ENCODE peak calls at places on chromosome 14, in five cellular contexts. Y is HFFc6, J is A673, X is OCI-LY7, D is lower leg skin. S is an unnamed sample.

GRCh38 chr14:67396381-67396965 is 15.5 kb downstream of the PLEK2 start:
- DNase-seq in Y (peak; percentile 43), J (peak; percentile 21), X (no peak), D (no peak), S (no peak)

GRCh38 chr14:105760691-105761344 is 234.4 kb downstream of the TMEM121 start:
- DNase-seq in Y (no peak), J (no peak), X (no peak), D (peak; percentile 70), S (no peak)

GRCh38 chr14:22370084-22370847 is 218.8 kb downstream of the DAD1 start:
- DNase-seq in Y (peak; percentile 4), J (no peak), X (no peak), D (no peak), S (no peak)

GRCh38 chr14:103721334-103722120 is 5.9 kb downstream of the ZFYVE21 start:
- DNase-seq in Y (no peak), J (no peak), X (no peak), D (no peak), S (no peak)

GRCh38 chr14:55813635-55814034 is 233.6 kb downstream of the KTN1 start:
- DNase-seq in Y (no peak), J (no peak), X (no peak), D (no peak), S (no peak)

GRCh38 chr14:31945074-31945613 is 132.0 kb upstream of the ARHGAP5 start:
- DNase-seq in Y (no peak), J (no peak), X (peak; percentile 58), D (no peak), S (peak; percentile 16)

GRCh38 chr14:44767646-44768173 is 194.0 kb downstream of the KLHL28 start:
- DNase-seq in Y (no peak), J (no peak), X (no peak), D (no peak), S (no peak)

GRCh38 chr14:78902010-78902623 is 731.9 kb downstream of the NRXN3 start:
- DNase-seq in Y (peak; percentile 24), J (peak; percentile 57), X (peak; percentile 27), D (no peak), S (no peak)

GRCh38 chr14:64778114-64778754 is 74.0 kb downstream of the PLEKHG3 start:
- DNase-seq in Y (no peak), J (no peak), X (no peak), D (no peak), S (no peak)

GRCh38 chr14:24398298-24398942 is 383 bp upstream of the NYNRIN start:
- DNase-seq in Y (no peak), J (peak; percentile 54), X (no peak), D (no peak), S (no peak)

GRCh38 chr14:90721619-90722305 is 94.5 kb downstream of the TTC7B start:
- DNase-seq in Y (no peak), J (no peak), X (no peak), D (no peak), S (no peak)

GRCh38 chr14:61584258-61584657 is 111.1 kb upstream of the HIF1A start:
- DNase-seq in Y (peak; percentile 76), J (no peak), X (no peak), D (no peak), S (no peak)

GRCh38 chr14:61574514-61574807 is 120.9 kb upstream of the HIF1A start:
- DNase-seq in Y (no peak), J (no peak), X (no peak), D (no peak), S (no peak)

GRCh38 chr14:59507063-59507751 is 22.9 kb downstream of the JKAMP start:
- DNase-seq in Y (peak; percentile 46), J (peak; percentile 80), X (peak; percentile 52), D (peak; percentile 82), S (no peak)

DNA sequence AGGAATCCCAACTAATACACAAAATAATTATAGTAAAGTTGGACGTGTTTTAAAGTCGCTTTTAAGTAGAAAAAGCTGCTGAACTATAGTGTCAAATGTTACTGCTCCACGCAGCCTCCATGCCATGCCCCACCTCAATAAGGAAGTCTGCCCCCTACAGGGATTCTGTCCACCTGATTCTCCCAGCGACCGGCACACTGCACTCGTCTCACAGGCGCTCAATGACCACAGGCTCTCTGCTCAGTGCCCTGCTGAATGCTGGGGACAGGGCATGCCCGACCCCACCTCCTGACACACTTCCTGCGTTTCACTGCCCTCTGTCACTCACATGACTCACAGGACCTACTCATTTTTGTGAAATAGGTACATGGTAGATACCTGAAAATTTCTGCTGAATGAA is 48.9 kb downstream of the BDKRB1 start:
- DNase-seq in Y (no peak), J (no peak), X (no peak), D (no peak), S (no peak)
- TF ChIP-seq CTCF in Y (peak; percentile 50), J (peak; percentile 42), X (peak; percentile 52), D (no peak), S (no peak)

GRCh38 chr14:39946796-39947195 is 514.6 kb upstream of the FBXO33 start:
- DNase-seq in Y (no peak), J (no peak), X (no peak), D (no peak), S (no peak)
- TF ChIP-seq CTCF in Y (no peak), J (no peak), X (no peak), D (no peak), S (no peak)

GRCh38 chr14:39014460-39014859 is 88.6 kb downstream of the SEC23A start:
- DNase-seq in Y (no peak), J (no peak), X (no peak), D (no peak), S (no peak)
- TF ChIP-seq CTCF in Y (no peak), J (no peak), X (no peak), D (no peak), S (no peak)

GRCh38 chr14:93100098-93100497 is 15.6 kb downstream of the ITPK1 start:
- DNase-seq in Y (no peak), J (no peak), X (no peak), D (no peak), S (no peak)
- TF ChIP-seq CTCF in Y (no peak), J (no peak), X (no peak), D (no peak), S (no peak)

GRCh38 chr14:95349241-95349640 is 29.5 kb upstream of the CLMN start:
- DNase-seq in Y (no peak), J (no peak), X (no peak), D (peak; percentile 53), S (no peak)

GRCh38 chr14:95346820-95347219 is 27.1 kb upstream of the CLMN start:
- DNase-seq in Y (no peak), J (no peak), X (no peak), D (no peak), S (no peak)

GRCh38 chr14:95345032-95345431 is 25.3 kb upstream of the CLMN start:
- DNase-seq in Y (no peak), J (no peak), X (no peak), D (no peak), S (no peak)

GRCh38 chr14:95346266-95346665 is 26.6 kb upstream of the CLMN start:
- DNase-seq in Y (no peak), J (no peak), X (no peak), D (no peak), S (no peak)

GRCh38 chr14:95348395-95349080 is 28.8 kb upstream of the CLMN start:
- DNase-seq in Y (no peak), J (peak; percentile 19), X (no peak), D (peak; percentile 23), S (no peak)
- TF ChIP-seq CTCF in Y (no peak), J (peak; percentile 45), X (peak; percentile 56), D (no peak), S (no peak)

DNA sequence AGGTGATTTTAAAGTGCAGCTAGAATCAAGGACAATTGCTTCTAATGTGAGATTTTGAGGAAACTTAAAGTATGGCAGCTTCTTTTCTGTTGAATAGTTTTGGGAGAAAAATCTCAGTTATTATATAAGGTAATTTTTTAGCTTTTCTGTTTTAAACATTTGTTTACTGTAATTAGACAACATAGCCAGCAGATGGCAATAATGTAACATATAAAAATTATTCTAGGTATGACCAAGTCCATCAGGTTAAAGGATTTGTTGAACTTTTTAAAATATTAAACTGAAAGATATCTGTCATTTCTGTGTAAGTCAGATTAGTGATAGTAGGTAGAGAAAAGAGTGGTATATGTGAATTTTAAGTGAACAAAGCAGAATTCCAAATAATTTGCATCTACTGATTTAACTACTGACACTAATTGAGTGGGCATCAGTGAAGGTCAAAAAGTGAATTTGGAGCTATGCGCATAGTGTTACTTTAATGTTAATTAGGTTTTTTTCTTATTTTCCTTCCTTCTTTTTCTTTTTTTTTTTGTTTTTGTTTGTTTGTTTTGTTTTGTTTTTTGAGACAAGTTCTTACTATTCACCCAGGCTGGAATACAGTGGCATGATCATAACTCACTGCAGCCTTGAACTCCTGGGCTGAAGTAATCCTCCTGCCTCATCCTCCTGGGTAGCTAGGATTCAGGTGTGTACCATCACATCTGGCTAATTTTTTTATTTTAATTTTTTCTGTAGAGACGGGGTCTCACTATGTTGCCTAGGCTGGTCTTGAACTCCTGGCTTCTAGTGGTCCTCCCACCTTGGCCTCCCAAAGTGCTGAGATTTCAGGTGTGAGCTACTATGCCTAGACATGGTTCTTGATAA is 18.6 kb downstream of the PRORP start:
- DNase-seq in Y (peak; percentile 50), J (peak; percentile 52), X (peak; percentile 59), D (no peak), S (no peak)
- TF ChIP-seq CTCF in Y (peak; percentile 82), J (peak; percentile 61), X (peak; percentile 88), D (no peak), S (peak; percentile 58)

GRCh38 chr14:30389901-30390394 is 169.0 kb upstream of the G2E3 start:
- DNase-seq in Y (no peak), J (no peak), X (no peak), D (no peak), S (no peak)

GRCh38 chr14:30385925-30386324 is 173.0 kb upstream of the G2E3 start:
- DNase-seq in Y (no peak), J (no peak), X (no peak), D (no peak), S (no peak)

GRCh38 chr14:30387856-30388255 is 171.1 kb upstream of the G2E3 start:
- DNase-seq in Y (no peak), J (no peak), X (no peak), D (no peak), S (no peak)

GRCh38 chr14:30395065-30395464 is 163.9 kb upstream of the G2E3 start:
- DNase-seq in Y (no peak), J (no peak), X (no peak), D (no peak), S (no peak)

DNA sequence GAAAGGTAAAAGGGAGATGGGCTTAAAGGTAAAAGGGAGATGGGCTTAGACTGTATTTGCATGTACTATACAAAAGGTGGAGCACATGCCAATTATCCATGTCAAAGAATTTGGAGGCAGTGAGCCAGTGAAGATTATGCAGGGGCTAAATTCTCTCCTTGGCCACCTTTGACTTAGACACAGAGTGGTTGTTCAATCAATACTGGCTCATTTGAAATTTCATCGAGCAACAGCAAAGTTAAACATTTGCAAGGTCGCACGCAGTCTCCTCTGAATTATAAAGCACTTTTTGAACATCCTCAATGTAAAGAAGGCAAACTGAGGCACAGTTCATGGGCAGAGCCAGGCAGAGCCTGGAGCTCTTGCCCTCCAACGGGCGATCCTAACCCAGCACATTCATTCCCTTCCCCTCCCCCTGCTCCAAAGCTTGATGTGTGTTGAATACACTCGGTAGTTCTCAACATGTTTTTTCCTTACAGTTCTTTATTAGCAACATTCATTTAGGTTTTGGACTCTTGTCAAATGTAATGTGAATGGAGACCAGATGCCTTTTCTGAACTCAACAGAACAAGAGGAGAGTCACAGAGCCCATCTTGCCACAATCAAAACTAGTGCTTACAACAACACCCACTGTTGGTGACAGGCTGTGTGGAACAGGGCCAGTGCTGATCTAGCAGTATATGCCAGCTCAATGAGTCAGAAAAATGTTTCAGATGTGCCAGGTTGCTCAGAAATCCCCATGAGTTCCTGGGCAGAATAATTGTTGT is 169.6 kb upstream of the G2E3 start:
- DNase-seq in Y (no peak), J (peak; percentile 9), X (no peak), D (no peak), S (no peak)
- TF ChIP-seq CTCF in Y (no peak), J (no peak), X (no peak), D (no peak), S (no peak)

S was measured in activated B cell treated with CpG ODN at 0.5 μM for 24 hours.